ENCODE peak calls at places on chromosomes 4 and X, in ten cellular contexts. L, E, P, X, C, A, N, V, K and B are unnamed samples.

GRCh38 chrX:134803551-134804183 is 145.4 kb upstream of the PLAC1 start:
- DNase-seq in K (no peak), C (no peak), P (no peak), V (no peak), L (peak; percentile 31), N (no peak), A (peak; percentile 43), E (no peak), X (no peak), B (peak; percentile 14)

GRCh38 chr4:138741366-138741765 is 274.2 kb upstream of the NOCT start:
- DNase-seq in E (no peak), L (no peak), X (no peak), N (no peak), A (no peak), V (no peak), P (no peak), C (no peak), K (no peak), B (no peak)

GRCh38 chr4:104501290-104501689 is 6.6 kb upstream of the CXXC4 start:
- DNase-seq in N (peak; percentile 40), E (no peak), A (no peak), K (no peak), L (no peak), V (no peak), C (no peak), X (peak; percentile 9), P (no peak), B (no peak)

GRCh38 chr4:26524001-26524400 is 33.7 kb upstream of the CCKAR start:
- DNase-seq in K (no peak), P (no peak), N (no peak), X (no peak), V (no peak), E (no peak), C (no peak), A (no peak), L (no peak), B (no peak)

GRCh38 chrX:12974217-12974796 is 603 bp upstream of the TMSB4X start:
- DNase-seq in P (peak; percentile 36), L (no peak), K (peak; percentile 58), V (peak; percentile 79), E (no peak), C (no peak), A (peak; percentile 60), N (no peak), X (no peak), B (no peak)

GRCh38 chrX:14032383-14032782 is 2.7 kb upstream of the GEMIN8 start:
- DNase-seq in P (peak; percentile 57), A (peak; percentile 13), L (no peak), X (peak; percentile 60), N (peak; percentile 56), E (peak; percentile 40), V (peak; percentile 55), K (peak; percentile 36), C (no peak), B (peak; percentile 57)

GRCh38 chr4:98816386-98816785 is 112.5 kb downstream of the EIF4E start:
- DNase-seq in X (no peak), A (no peak), C (no peak), L (no peak), K (no peak), N (no peak), P (no peak), V (no peak), E (no peak), B (no peak)

GRCh38 chr4:175290401-175290800 is 372.2 kb downstream of the ADAM29 start:
- DNase-seq in A (no peak), N (no peak), E (no peak), X (no peak), P (no peak), C (no peak), K (no peak), V (no peak), L (no peak), B (no peak)

GRCh38 chr4:98516042-98516440 is 142.4 kb downstream of the TSPAN5 start:
- DNase-seq in P (no peak), K (peak; percentile 64), N (no peak), L (no peak), A (no peak), C (no peak), V (peak; percentile 93), X (no peak), E (no peak), B (no peak)

GRCh38 chr4:153018031-153018430 is 81.9 kb downstream of the FHDC1 start:
- DNase-seq in X (no peak), P (no peak), V (no peak), E (no peak), C (no peak), N (no peak), K (no peak), A (no peak), L (no peak), B (no peak)

GRCh38 chrX:37752941-37753340 is 26.9 kb upstream of the CYBB start:
- DNase-seq in X (no peak), P (no peak), K (no peak), E (no peak), V (no peak), N (no peak), C (no peak), L (no peak), A (peak; percentile 60), B (no peak)

GRCh38 chrX:23742174-23742692 is 843 bp downstream of the ACOT9 start:
- DNase-seq in L (no peak), K (peak; percentile 58), A (no peak), E (peak; percentile 10), V (peak; percentile 83), C (no peak), P (peak; percentile 6), X (no peak), N (peak; percentile 2), B (peak; percentile 62)

GRCh38 chr4:14125375-14126129 is 498.0 kb upstream of the BOD1L1 start:
- DNase-seq in E (no peak), A (peak; percentile 98), V (no peak), C (no peak), L (peak; percentile 22), K (no peak), X (no peak), N (no peak), P (no peak), B (no peak)

GRCh38 chrX:1537031-1537715 is at the start of gene P2RY8:
- DNase-seq in V (peak; percentile 40), L (peak; percentile 86), C (peak; percentile 37), K (no peak), P (no peak), A (peak; percentile 95), N (no peak), X (peak; percentile 7), E (no peak), B (peak; percentile 4)

GRCh38 chr4:173211838-173212237 is 43.2 kb downstream of the GALNT7 start:
- DNase-seq in C (no peak), E (no peak), N (no peak), P (no peak), K (peak; percentile 53), X (peak; percentile 52), L (no peak), V (peak; percentile 75), A (no peak), B (peak; percentile 58)

GRCh38 chrX:120357186-120357585 is 4.7 kb upstream of the ATP1B4 start:
- DNase-seq in X (no peak), C (no peak), L (no peak), V (no peak), K (no peak), P (no peak), E (no peak), A (no peak), N (no peak), B (no peak)

GRCh38 chr4:168384437-168385141 is 66.0 kb upstream of the DDX60 start:
- DNase-seq in E (no peak), K (peak; percentile 96), C (no peak), N (no peak), V (peak; percentile 28), P (no peak), X (peak; percentile 2), L (no peak), A (no peak), B (no peak)

GRCh38 chr4:69823481-69824186 is 36.3 kb downstream of the SULT1E1 start:
- DNase-seq in A (peak; percentile 65), X (peak; percentile 83), C (no peak), L (no peak), K (peak; percentile 76), V (peak; percentile 63), P (no peak), E (peak; percentile 10), N (peak; percentile 45), B (peak; percentile 43)

GRCh38 chr4:102437111-102437510 is 64.0 kb upstream of the NFKB1 start:
- DNase-seq in P (no peak), A (no peak), C (no peak), E (no peak), X (no peak), V (no peak), N (no peak), K (no peak), L (no peak), B (no peak)

GRCh38 chr4:105061720-105062119 is 85.0 kb upstream of the TET2 start:
- DNase-seq in N (peak; percentile 3), P (no peak), K (no peak), X (no peak), L (no peak), C (no peak), A (peak; percentile 87), V (no peak), E (no peak), B (no peak)

GRCh38 chrX:123736333-123736921 is 3.6 kb upstream of the THOC2 start:
- DNase-seq in V (peak; percentile 67), N (no peak), L (no peak), P (no peak), X (no peak), E (no peak), K (no peak), C (no peak), A (no peak), B (peak; percentile 7)

GRCh38 chrX:103730746-103731508 is 20.2 kb downstream of the TMEM31 start:
- DNase-seq in C (no peak), A (no peak), N (peak; percentile 54), X (no peak), P (no peak), K (peak; percentile 73), E (no peak), L (no peak), V (peak; percentile 88), B (no peak)

GRCh38 chrX:138847930-138848329 is 136.4 kb upstream of the FGF13 start:
- DNase-seq in L (no peak), N (no peak), V (peak; percentile 51), C (no peak), P (no peak), K (no peak), E (no peak), A (no peak), X (peak; percentile 26), B (peak; percentile 15)

GRCh38 chr4:121177238-121178137 is 13.4 kb upstream of the TNIP3 start:
- DNase-seq in E (no peak), V (no peak), A (peak; percentile 92), P (no peak), C (no peak), X (no peak), K (no peak), N (peak; percentile 1), L (no peak), B (no peak)

GRCh38 chrX:1411331-1411730 is 19.4 kb upstream of the SLC25A6 start:
- DNase-seq in X (no peak), C (no peak), V (no peak), N (no peak), E (no peak), P (no peak), L (no peak), A (no peak), K (no peak), B (no peak)

GRCh38 chr4:128684031-128684430 is 125.5 kb upstream of the JADE1 start:
- DNase-seq in P (no peak), N (no peak), C (no peak), V (no peak), A (no peak), X (no peak), K (no peak), E (no peak), L (no peak), B (no peak)

GRCh38 chr4:186627226-186627865 is 72.0 kb upstream of the MTNR1A start:
- DNase-seq in C (no peak), N (no peak), E (no peak), V (peak; percentile 43), L (no peak), X (peak; percentile 78), A (peak; percentile 41), K (no peak), P (no peak), B (no peak)

GRCh38 chrX:53317365-53318069 is 36.1 kb upstream of the IQSEC2 start:
- DNase-seq in L (no peak), K (peak; percentile 27), N (peak; percentile 51), A (peak; percentile 27), P (peak; percentile 76), C (peak; percentile 21), X (peak; percentile 79), V (peak; percentile 61), E (peak; percentile 22), B (peak; percentile 57)